ENCODE peak calls at places on chromosome 21, in six cellular contexts. L is astrocyte of the spinal cord; G is cerebellum; J is stimulated activated CD4-positive, alpha-beta T cell treated with anti-CD3 and anti-CD28 coated beads, Interleukin-1b, Interleukin-23, amount 100 ng/mL, for 24 hours; X is body of pancreas; V is NCI-H1105. N is an unnamed sample.

GRCh38 chr21:37459575-37459974 is 93.0 kb downstream of the DYRK1A start:
- DNase-seq in G (no peak), L (peak), X (no peak), V (no peak), J (no peak), N (peak)

GRCh38 chr21:35179990-35180557 is 131.0 kb upstream of the RUNX1 start:
- DNase-seq in J (no peak), V (no peak), G (no peak), L (peak), X (no peak), N (peak)

GRCh38 chr21:46021978-46022544 is 40.5 kb downstream of the COL6A1 start:
- DNase-seq in V (no peak), G (no peak), X (no peak), L (no peak), J (no peak), N (no peak)

GRCh38 chr21:39087238-39087975 is 95.8 kb downstream of the PSMG1 start:
- DNase-seq in G (no peak), L (peak), X (no peak), V (no peak), J (no peak), N (no peak)

GRCh38 chr21:36692844-36693143 is 6.1 kb upstream of the SIM2 start:
- DNase-seq in X (no peak), L (no peak), G (no peak), J (no peak), V (no peak), N (no peak)

GRCh38 chr21:43937898-43938309 is 72.9 kb downstream of the AGPAT3 start:
- DNase-seq in X (no peak), V (no peak), L (no peak), J (no peak), G (no peak), N (no peak)

GRCh38 chr21:44927587-44928461 is 7.1 kb upstream of the ITGB2 start:
- DNase-seq in L (peak), J (peak), V (no peak), X (no peak), G (no peak), N (peak)

GRCh38 chr21:40355076-40355475 is 487.8 kb downstream of the PCP4 start:
- DNase-seq in J (no peak), X (no peak), L (no peak), G (no peak), V (no peak), N (no peak)

N was measured in renal cortical epithelial cell.